ENCODE peak calls at places on chromosomes 1 and 21, in seven cellular contexts. X is PC-3, R is prostate gland, C is esophagus squamous epithelium, E is AG04450, I is thoracic aorta, M is psoas muscle. G is an unnamed sample.

GRCh38 chr1:213585402-213585801 is 402.4 kb upstream of the PROX1 start:
- DNase-seq in X (no peak), R (no peak), C (no peak), E (no peak), I (no peak), M (no peak), G (no peak)

GRCh38 chr21:41707231-41707988 is 59.4 kb downstream of the RIPK4 start:
- DNase-seq in X (peak; percentile 84), R (peak; percentile 64), C (no peak), E (no peak), I (no peak), M (no peak), G (no peak)

GRCh38 chr1:28915036-28915895 is 897 bp downstream of the EPB41 start:
- DNase-seq in X (peak; percentile 56), R (peak; percentile 30), C (no peak), E (no peak), I (no peak), M (no peak), G (peak; percentile 40)

GRCh38 chr1:16612332-16613172 is 812 bp downstream of the NBPF1 start:
- DNase-seq in X (peak; percentile 90), R (peak; percentile 75), C (no peak), E (peak; percentile 72), I (no peak), M (peak; percentile 70), G (peak; percentile 95)

GRCh38 chr21:27805696-27806095 is 838.8 kb upstream of the ADAMTS5 start:
- DNase-seq in X (no peak), R (no peak), C (no peak), E (no peak), I (no peak), M (no peak), G (no peak)

GRCh38 chr1:230160957-230161771 is 94.1 kb downstream of the GALNT2 start:
- DNase-seq in X (peak; percentile 48), R (no peak), C (no peak), E (no peak), I (no peak), M (no peak), G (no peak)

GRCh38 chr1:15089244-15089992 is 64.1 kb upstream of the TMEM51 start:
- DNase-seq in X (peak; percentile 42), R (peak; percentile 24), C (no peak), E (no peak), I (no peak), M (no peak), G (no peak)

GRCh38 chr21:33396436-33396835 is 6.8 kb upstream of the IFNGR2 start:
- DNase-seq in X (no peak), R (no peak), C (no peak), E (no peak), I (no peak), M (no peak), G (no peak)

GRCh38 chr1:96492236-96492635 is 229.3 kb upstream of the PTBP2 start:
- DNase-seq in X (no peak), R (no peak), C (no peak), E (no peak), I (no peak), M (no peak), G (no peak)

GRCh38 chr1:247906504-247907047 is 11.2 kb downstream of the OR2W3 start:
- DNase-seq in X (peak; percentile 100), R (no peak), C (no peak), E (no peak), I (no peak), M (no peak), G (no peak)

GRCh38 chr1:185973645-185974044 is 239.5 kb downstream of the HMCN1 start:
- DNase-seq in X (peak; percentile 86), R (no peak), C (no peak), E (peak; percentile 86), I (no peak), M (no peak), G (no peak)

GRCh38 chr1:246527402-246528088 is 20.5 kb upstream of the SMYD3 start:
- DNase-seq in X (peak; percentile 17), R (no peak), C (no peak), E (no peak), I (no peak), M (no peak), G (peak; percentile 45)

GRCh38 chr21:35349378-35350080 is 300.4 kb upstream of the RUNX1 start:
- DNase-seq in X (no peak), R (peak; percentile 15), C (no peak), E (no peak), I (no peak), M (no peak), G (no peak)

GRCh38 chr1:192809286-192810252 is 730 bp downstream of the RGS2 start:
- DNase-seq in X (peak; percentile 60), R (no peak), C (no peak), E (no peak), I (no peak), M (peak; percentile 19), G (no peak)

GRCh38 chr1:143699731-143700130 is 272.1 kb downstream of the FAM72C start:
- DNase-seq in X (no peak), R (no peak), C (no peak), E (no peak), I (no peak), M (no peak), G (no peak)

GRCh38 chr1:27602510-27603319 is 1.2 kb downstream of the AHDC1 start:
- DNase-seq in X (peak; percentile 45), R (peak; percentile 59), C (no peak), E (no peak), I (no peak), M (peak; percentile 78), G (peak; percentile 84)

GRCh38 chr1:11052839-11053757 is 6.1 kb upstream of the MASP2 start:
- DNase-seq in X (no peak), R (no peak), C (no peak), E (no peak), I (no peak), M (no peak), G (no peak)

GRCh38 chr1:100545855-100546254 is 7.9 kb downstream of the GPR88 start:
- DNase-seq in X (no peak), R (no peak), C (no peak), E (no peak), I (no peak), M (no peak), G (no peak)

GRCh38 chr1:100539836-100540536 is 2.0 kb downstream of the GPR88 start:
- DNase-seq in X (no peak), R (no peak), C (no peak), E (no peak), I (no peak), M (peak; percentile 23), G (no peak)

GRCh38 chr1:100542264-100542663 is 4.3 kb downstream of the GPR88 start:
- DNase-seq in X (no peak), R (no peak), C (no peak), E (no peak), I (no peak), M (no peak), G (no peak)

GRCh38 chr1:100544791-100545190 is 6.9 kb downstream of the GPR88 start:
- DNase-seq in X (no peak), R (no peak), C (no peak), E (no peak), I (no peak), M (no peak), G (no peak)

GRCh38 chr1:100543640-100544039 is 5.7 kb downstream of the GPR88 start:
- DNase-seq in X (peak; percentile 79), R (no peak), C (no peak), E (no peak), I (no peak), M (no peak), G (no peak)
- TF ChIP-seq CTCF in X (peak; percentile 74), R (no peak), C (no peak), E (peak; percentile 25), I (no peak), M (no peak), G (no peak)

DNA sequence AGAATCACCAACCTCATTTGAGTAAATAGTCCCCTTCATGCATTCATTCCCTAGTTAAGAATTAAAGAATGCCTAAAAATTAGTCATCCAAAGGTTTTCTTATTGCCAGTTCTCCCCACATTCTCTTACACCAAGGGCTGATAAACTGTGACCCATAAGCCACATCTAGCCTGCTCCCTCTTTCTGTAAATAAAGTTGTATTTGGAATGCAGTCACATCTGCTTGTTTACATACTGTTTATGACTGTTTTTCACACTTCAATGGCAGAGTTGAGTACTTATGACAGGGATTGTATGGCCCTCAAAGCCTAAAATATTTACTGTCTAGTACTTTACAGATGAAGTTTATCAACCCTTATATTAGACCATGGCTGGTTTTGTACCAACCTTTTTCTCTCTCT is 16.1 kb upstream of the DYRK1A start:
- DNase-seq in X (peak; percentile 33), R (no peak), C (no peak), E (no peak), I (no peak), M (no peak), G (no peak)
- H3K9me3 ChIP-seq in X (peaks cover 12% of the 10 kb centered on the region), R (no peaks in the 10 kb centered on the region), C (no peaks in the 10 kb centered on the region), E (peaks cover 5% of the 10 kb centered on the region), I (peaks cover 18% of the 10 kb centered on the region), M (peaks cover 8% of the 10 kb centered on the region), G (peaks cover 18% of the 10 kb centered on the region)

GRCh38 chr1:224773646-224774045 is 155.8 kb upstream of the DNAH14 start:
- DNase-seq in X (no peak), R (no peak), C (no peak), E (no peak), I (no peak), M (no peak), G (no peak)

GRCh38 chr1:224779491-224780020 is 149.9 kb upstream of the DNAH14 start:
- DNase-seq in X (no peak), R (no peak), C (no peak), E (no peak), I (no peak), M (no peak), G (no peak)

GRCh38 chr1:224769987-224770693 is 154.0 kb downstream of the CNIH3 start:
- DNase-seq in X (peak; percentile 69), R (no peak), C (no peak), E (peak; percentile 59), I (no peak), M (no peak), G (no peak)

GRCh38 chr1:224768971-224769370 is 152.9 kb downstream of the CNIH3 start:
- DNase-seq in X (no peak), R (no peak), C (no peak), E (no peak), I (no peak), M (no peak), G (no peak)

GRCh38 chr1:224774378-224774777 is 155.1 kb upstream of the DNAH14 start:
- DNase-seq in X (peak; percentile 18), R (no peak), C (no peak), E (no peak), I (no peak), M (no peak), G (no peak)
- TF ChIP-seq CTCF in X (peak; percentile 55), R (no peak), C (no peak), E (peak; percentile 13), I (no peak), M (no peak), G (no peak)

GRCh38 chr21:45580181-45580575 is 37.9 kb upstream of the SLC19A1 start:
- DNase-seq in X (no peak), R (no peak), C (no peak), E (no peak), I (no peak), M (no peak), G (peak; percentile 68)

GRCh38 chr21:45580576-45581321 is 38.5 kb upstream of the SLC19A1 start:
- DNase-seq in X (no peak), R (no peak), C (no peak), E (no peak), I (no peak), M (no peak), G (peak; percentile 66)

GRCh38 chr21:45581322-45581712 is 39.1 kb upstream of the SLC19A1 start:
- DNase-seq in X (no peak), R (no peak), C (no peak), E (no peak), I (no peak), M (no peak), G (peak; percentile 71)

GRCh38 chr21:45583831-45584509 is 41.7 kb upstream of the SLC19A1 start:
- DNase-seq in X (no peak), R (no peak), C (no peak), E (no peak), I (no peak), M (no peak), G (peak; percentile 57)

GRCh38 chr21:45582128-45582527 is 39.9 kb upstream of the SLC19A1 start:
- DNase-seq in X (no peak), R (no peak), C (no peak), E (no peak), I (no peak), M (no peak), G (peak; percentile 55)
- H3K9me3 ChIP-seq in X (no peaks in the 10 kb centered on the region), R (no peaks in the 10 kb centered on the region), C (no peaks in the 10 kb centered on the region), E (peaks cover 17% of the 10 kb centered on the region), I (peaks cover 15% of the 10 kb centered on the region), M (peaks cover 19% of the 10 kb centered on the region), G (peaks cover 11% of the 10 kb centered on the region)